ENCODE peak calls at places on chromosomes 13 and 19, in four cellular contexts. U is IMR-90, C is H1, V is mesendoderm. I is an unnamed sample.

GRCh38 chr13:31073859-31074718 is 87.6 kb downstream of the HSPH1 start:
- DNase-seq in C (no peak), V (peak), U (peak), I (no peak)

GRCh38 chr13:112592647-112593046 is 4.7 kb upstream of the TUBGCP3 start:
- DNase-seq in V (no peak), C (no peak), U (no peak), I (no peak)

GRCh38 chr13:100941377-100941776 is 266.8 kb upstream of the TMTC4 start:
- DNase-seq in U (no peak), C (no peak), V (no peak), I (no peak)

GRCh38 chr19:33715462-33715861 is 81.2 kb upstream of the KCTD15 start:
- DNase-seq in C (no peak), V (peak), U (no peak), I (no peak)

GRCh38 chr13:100497394-100497793 is 91.2 kb downstream of the GGACT start:
- DNase-seq in C (no peak), V (peak), U (peak), I (no peak)

GRCh38 chr13:40682449-40683240 is 16.2 kb upstream of the FOXO1 start:
- DNase-seq in U (peak), V (peak), C (no peak), I (no peak)

GRCh38 chr19:46296722-46297431 is at the start of gene HIF3A:
- DNase-seq in V (peak), C (peak), U (no peak), I (peak)

GRCh38 chr19:14603990-14604387 is 21.1 kb downstream of the CLEC17A start:
- DNase-seq in C (no peak), V (no peak), U (no peak), I (no peak)

GRCh38 chr13:91358384-91358776 is 10.9 kb downstream of the MIR17HG start:
- DNase-seq in C (no peak), V (no peak), U (no peak), I (no peak)

GRCh38 chr19:12956446-12957388 is at the start of gene GADD45GIP1:
- DNase-seq in C (peak), U (peak), V (peak), I (peak)

GRCh38 chr13:60032836-60033235 is 130.9 kb downstream of the DIAPH3 start:
- DNase-seq in C (no peak), U (no peak), V (no peak), I (no peak)

DNA sequence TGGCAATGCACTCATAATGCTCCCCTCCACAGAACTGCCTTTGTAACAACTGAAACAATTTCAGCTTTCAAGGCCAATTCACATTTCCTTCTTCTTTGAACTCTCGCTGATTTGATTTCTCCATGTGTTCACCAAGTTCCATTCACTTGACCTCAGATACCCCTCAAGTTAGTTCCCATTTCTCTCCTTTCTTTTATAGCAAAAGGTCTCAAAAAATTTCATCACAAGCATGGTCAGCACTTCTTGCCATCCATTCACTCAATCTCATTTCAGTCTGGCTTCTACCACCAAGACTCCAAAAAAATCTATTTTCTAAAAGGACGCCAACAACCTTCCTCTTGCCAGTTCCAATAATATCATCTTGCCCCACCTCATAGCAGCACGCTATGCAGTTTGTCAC is 135.7 kb downstream of the DIAPH3 start:
- DNase-seq in C (no peak), U (no peak), V (no peak), I (no peak)
- H4K5ac ChIP-seq in C (no peak), U (no peak), V (no peak), I (no peak)

DNA sequence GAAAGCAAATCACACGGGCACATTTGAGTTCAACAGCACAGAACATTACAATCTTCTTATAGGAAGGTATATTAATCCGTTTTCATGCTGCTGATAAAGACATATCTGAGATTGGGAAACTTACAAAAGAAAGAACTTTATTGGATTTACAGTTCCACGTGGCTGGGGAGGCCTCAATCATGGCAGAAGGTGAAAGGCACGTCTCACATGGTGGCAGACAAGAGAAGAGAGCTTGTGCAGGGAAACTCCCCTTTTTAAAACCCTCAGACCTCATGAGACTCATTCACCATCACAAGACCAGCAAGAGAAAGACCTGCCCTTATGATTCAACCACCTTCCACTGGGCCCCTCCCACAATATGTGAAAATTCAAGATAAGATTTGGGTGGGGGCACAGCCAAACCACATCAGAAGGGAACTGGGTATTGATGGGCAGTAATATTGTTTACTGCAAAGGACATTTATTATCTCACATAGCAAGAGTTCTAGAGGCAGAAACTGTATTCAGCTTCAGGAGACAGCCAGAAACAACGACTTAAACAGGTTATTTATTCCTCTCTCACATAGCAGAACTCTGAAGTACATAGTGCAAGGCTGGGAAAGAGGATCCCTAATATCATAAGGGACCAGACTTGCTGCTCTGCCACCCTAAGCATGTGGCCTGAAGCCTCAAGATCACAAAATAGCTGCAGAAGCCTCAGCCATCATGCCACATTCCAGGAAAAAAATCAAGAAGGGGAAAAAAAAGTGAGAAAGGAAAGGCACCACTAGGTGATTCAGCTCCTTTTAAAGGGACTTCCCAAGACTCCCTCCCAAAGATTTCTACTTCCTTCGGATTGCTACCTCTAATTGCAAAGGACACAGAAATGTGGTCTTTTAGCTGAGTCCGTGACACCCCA is 23.1 kb downstream of the FXYD5 start:
- DNase-seq in C (no peak), U (no peak), V (no peak), I (peak)
- H4K5ac ChIP-seq in C (no peak), U (no peak), V (no peak), I (no peak)

GRCh38 chr19:3184847-3185481 is 766 bp upstream of the NCLN start:
- DNase-seq in V (no peak), U (no peak), C (no peak), I (no peak)
- H4K5ac ChIP-seq in V (peak), U (peak), C (no peak), I (no peak)

GRCh38 chr13:24338721-24339120 is 29.3 kb downstream of the C1QTNF9 start:
- DNase-seq in V (no peak), C (no peak), U (no peak), I (no peak)
- H4K5ac ChIP-seq in V (no peak), C (no peak), U (no peak), I (no peak)

DNA sequence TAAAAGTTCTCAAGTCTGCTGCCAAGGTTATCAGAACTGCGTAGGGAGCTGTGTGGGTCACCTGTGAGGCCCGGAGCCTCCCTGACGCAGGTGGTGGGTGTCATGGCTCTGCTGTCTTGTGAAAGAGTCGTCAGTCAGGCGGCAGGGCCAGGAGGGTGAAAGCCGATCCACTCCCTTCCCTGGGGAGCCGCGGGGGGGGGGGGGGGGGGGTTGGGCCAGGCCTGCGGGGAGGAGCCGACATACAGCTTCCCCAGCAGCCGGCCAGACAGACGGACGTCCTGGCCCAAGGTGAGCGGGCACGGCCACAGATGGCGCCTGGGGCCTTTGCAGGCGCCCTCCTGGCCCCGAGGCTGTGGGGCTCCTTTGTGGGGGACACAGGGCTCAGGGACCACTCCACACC is 12.4 kb downstream of the SBNO2 start:
- DNase-seq in V (no peak), U (peak), C (no peak), I (no peak)
- H4K5ac ChIP-seq in V (no peak), U (no peak), C (no peak), I (no peak)

GRCh38 chr13:114237415-114238112 is 2.9 kb downstream of the CDC16 start:
- DNase-seq in U (no peak), C (no peak), V (no peak), I (no peak)

GRCh38 chr13:114235697-114236096 is 1.0 kb downstream of the CDC16 start:
- DNase-seq in V (no peak), U (no peak), C (no peak), I (no peak)

GRCh38 chr13:114236224-114236623 is 1.5 kb downstream of the CDC16 start:
- DNase-seq in U (no peak), V (no peak), C (no peak), I (no peak)

GRCh38 chr13:114234266-114234644 is 442 bp upstream of the CDC16 start:
- DNase-seq in C (no peak), U (no peak), V (no peak), I (no peak)

GRCh38 chr13:114234645-114235421 is at the start of gene CDC16:
- DNase-seq in V (peak), C (peak), U (peak), I (peak)
- H4K5ac ChIP-seq in V (no peak), C (peak), U (peak), I (no peak)